ENCODE peak calls at places on chromosomes 6 and 20, in nine cellular contexts. H is endothelial cell of umbilical vein, C is choroid plexus epithelial cell, X is adipocyte, K is bronchial epithelial cell, L is cardiac fibroblast, V is Peyer's patch, J is hepatocyte, E is epithelial cell of esophagus. B is an unnamed sample.
A peak's percentile ranks its signal among the peaks of the same experiment; 100 is the strongest.

GRCh38 chr6:68559716-68560115 is 75.4 kb upstream of the ADGRB3 start:
- DNase-seq in K (no peak), J (no peak), L (no peak), H (no peak), V (no peak), E (peak; percentile 1), C (no peak), X (no peak), B (no peak)

GRCh38 chr6:39852324-39852723 is 60.1 kb downstream of the DAAM2 start:
- DNase-seq in K (no peak), V (no peak), E (no peak), C (no peak), J (no peak), H (no peak), L (no peak), X (no peak), B (no peak)

GRCh38 chr6:3359091-3359752 is 97.6 kb downstream of the SLC22A23 start:
- DNase-seq in E (peak; percentile 55), H (no peak), X (peak; percentile 25), K (peak; percentile 31), C (no peak), V (no peak), L (no peak), J (no peak), B (no peak)

GRCh38 chr6:141598487-141598886 is 534.2 kb upstream of the GJE1 start:
- DNase-seq in K (peak; percentile 52), H (peak; percentile 44), C (peak; percentile 57), X (peak; percentile 36), J (no peak), V (no peak), L (peak; percentile 12), E (peak; percentile 36), B (no peak)

GRCh38 chr6:155795173-155795796 is 339.6 kb upstream of the NOX3 start:
- DNase-seq in V (no peak), J (no peak), L (peak; percentile 8), X (no peak), K (no peak), H (no peak), E (no peak), C (no peak), B (no peak)

GRCh38 chr20:44402391-44403193 is 47.1 kb downstream of the HNF4A start:
- DNase-seq in H (no peak), J (peak; percentile 43), E (no peak), X (no peak), C (no peak), L (no peak), V (peak; percentile 72), K (no peak), B (no peak)

GRCh38 chr20:13099676-13100075 is 90.9 kb downstream of the SPTLC3 start:
- DNase-seq in C (no peak), V (no peak), X (no peak), H (no peak), J (no peak), E (peak; percentile 92), K (peak; percentile 83), L (no peak), B (no peak)

GRCh38 chr6:12266571-12266970 is 23.6 kb upstream of the EDN1 start:
- DNase-seq in H (no peak), X (peak; percentile 70), V (no peak), J (no peak), K (peak; percentile 56), L (peak; percentile 33), E (peak; percentile 55), C (peak; percentile 85), B (no peak)

GRCh38 chr20:47120346-47120745 is 225.7 kb downstream of the EYA2 start:
- DNase-seq in V (no peak), J (no peak), X (no peak), H (no peak), K (no peak), C (no peak), E (no peak), L (no peak), B (no peak)

GRCh38 chr6:111105578-111105977 is 18.3 kb downstream of the SLC16A10 start:
- DNase-seq in E (peak; percentile 77), C (peak; percentile 40), J (peak; percentile 86), K (peak; percentile 69), X (no peak), H (peak; percentile 51), V (peak; percentile 93), L (peak; percentile 28), B (peak; percentile 90)

GRCh38 chr6:46610862-46611553 is 41.6 kb downstream of the CYP39A1 start:
- DNase-seq in K (no peak), L (no peak), V (no peak), H (no peak), C (no peak), X (peak; percentile 67), E (no peak), J (no peak), B (no peak)

GRCh38 chr6:137849709-137850093 is 17.4 kb upstream of the TNFAIP3 start:
- DNase-seq in L (no peak), C (no peak), K (no peak), J (no peak), X (no peak), V (no peak), E (no peak), H (no peak), B (no peak)

GRCh38 chr20:60632420-60633262 is 619.4 kb upstream of the CDH4 start:
- DNase-seq in E (no peak), X (no peak), H (no peak), V (no peak), L (no peak), K (no peak), J (no peak), C (no peak), B (no peak)

GRCh38 chr6:89530982-89531381 is 98.0 kb downstream of the ANKRD6 start:
- DNase-seq in K (no peak), X (no peak), E (no peak), C (no peak), H (no peak), V (no peak), J (no peak), L (no peak), B (no peak)

GRCh38 chr20:25360631-25361286 is 29.9 kb downstream of the ABHD12 start:
- DNase-seq in X (peak; percentile 9), K (no peak), V (no peak), C (peak; percentile 86), L (peak; percentile 53), J (no peak), H (peak; percentile 45), E (peak; percentile 31), B (no peak)

GRCh38 chr6:110250058-110250457 is 69.8 kb downstream of the CDC40 start:
- DNase-seq in H (no peak), J (no peak), E (no peak), V (no peak), K (no peak), C (no peak), X (no peak), L (no peak), B (no peak)

GRCh38 chr6:11692451-11693376 is 85.9 kb downstream of the ADTRP start:
- DNase-seq in E (no peak), H (no peak), V (no peak), X (no peak), J (no peak), C (no peak), L (no peak), K (no peak), B (no peak)

DNA sequence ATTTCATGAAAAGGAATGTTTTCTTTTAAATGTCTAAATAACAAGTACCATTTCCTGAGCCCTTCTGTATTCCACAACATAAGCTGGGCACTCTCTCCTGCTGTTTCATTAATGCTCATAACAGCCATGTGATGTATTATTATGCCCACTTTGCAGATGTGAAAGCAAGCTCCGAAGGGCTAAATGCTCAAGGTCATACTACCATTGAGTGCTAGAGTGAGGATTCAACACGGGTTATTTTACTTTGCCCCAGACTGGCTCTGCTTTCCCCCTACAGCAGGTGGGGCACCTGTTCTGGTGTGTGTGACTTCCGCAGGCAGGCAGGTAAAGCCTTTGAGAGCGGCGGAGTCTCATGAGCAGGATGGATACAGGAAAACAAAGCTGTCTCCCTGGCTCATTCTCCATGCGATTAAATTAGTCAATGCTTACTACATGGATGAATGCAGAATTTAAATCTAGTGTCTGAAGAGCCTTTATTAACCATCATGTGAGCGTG is 30.3 kb downstream of the CNKSR3 start:
- DNase-seq in V (no peak), C (no peak), J (no peak), L (no peak), E (no peak), K (no peak), H (no peak), X (no peak), B (no peak)
- H3K4me3 ChIP-seq in V (no peak overlapping the region), C (no peak overlapping the region), J (no peak overlapping the region), L (no peak overlapping the region), E (no peak overlapping the region), K (no peak overlapping the region), H (no peak overlapping the region), X (peak overlapping the region; percentile 71), B (no peak overlapping the region)

DNA sequence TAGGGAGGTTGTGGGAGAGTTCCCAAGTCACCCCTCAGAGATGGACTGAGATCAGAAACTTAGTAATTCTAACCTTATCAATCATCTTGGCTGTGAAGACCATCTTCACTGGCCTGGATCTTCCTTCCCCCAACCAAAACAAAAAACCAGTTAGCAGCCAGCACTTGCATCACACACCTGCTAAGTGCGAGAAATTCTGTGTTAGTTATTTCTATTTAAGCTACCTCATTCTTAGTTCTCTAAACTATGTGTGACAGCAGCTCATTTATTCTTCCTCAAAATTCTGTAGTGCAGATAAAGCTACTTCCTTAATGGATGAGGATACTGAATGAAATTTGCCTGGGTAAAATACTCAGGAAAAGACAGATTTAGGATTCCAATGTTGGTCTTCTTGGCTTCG is 18.2 kb upstream of the TAGAP start:
- DNase-seq in H (no peak), V (no peak), E (no peak), K (no peak), J (no peak), C (no peak), X (no peak), L (no peak), B (no peak)
- H3K4me3 ChIP-seq in H (no peak overlapping the region), V (no peak overlapping the region), E (no peak overlapping the region), K (no peak overlapping the region), J (no peak overlapping the region), C (no peak overlapping the region), X (no peak overlapping the region), L (no peak overlapping the region), B (no peak overlapping the region)

GRCh38 chr6:71499667-71500066 is 211.1 kb downstream of the OGFRL1 start:
- DNase-seq in J (no peak), C (no peak), L (no peak), V (no peak), X (no peak), H (no peak), E (no peak), K (no peak), B (no peak)

GRCh38 chr6:71502961-71503360 is 214.3 kb downstream of the OGFRL1 start:
- DNase-seq in C (no peak), K (no peak), X (no peak), E (no peak), J (no peak), H (no peak), L (no peak), V (no peak), B (no peak)

GRCh38 chr6:71498643-71499042 is 210.0 kb downstream of the OGFRL1 start:
- DNase-seq in E (peak; percentile 57), C (no peak), X (no peak), V (no peak), H (no peak), K (peak; percentile 44), J (no peak), L (no peak), B (no peak)

GRCh38 chr6:71502210-71502609 is 213.6 kb downstream of the OGFRL1 start:
- DNase-seq in L (no peak), X (no peak), C (no peak), J (no peak), E (no peak), K (no peak), H (no peak), V (no peak), B (no peak)
- H3K4me3 ChIP-seq in L (no peak overlapping the region), X (no peak overlapping the region), C (no peak overlapping the region), J (no peak overlapping the region), E (no peak overlapping the region), K (no peak overlapping the region), H (no peak overlapping the region), V (no peak overlapping the region), B (no peak overlapping the region)

GRCh38 chr6:165986647-165987482 is 180.8 kb downstream of the TBXT start:
- DNase-seq in J (no peak), C (peak; percentile 46), H (no peak), V (no peak), L (peak; percentile 44), X (no peak), K (no peak), E (no peak), B (peak; percentile 36)
- H3K4me3 ChIP-seq in J (peak overlapping the region; percentile 15), C (peak overlapping the region; percentile 63), H (no peak overlapping the region), V (peak overlapping the region; percentile 40), L (peak overlapping the region; percentile 59), X (peak overlapping the region; percentile 78), K (no peak overlapping the region), E (no peak overlapping the region), B (peak overlapping the region; percentile 41)